ENCODE peak calls at places on chromosomes 4 and X, in seven cellular contexts. X is IMR-90, E is K562, O is right lobe of liver, M is NB4, R is uterus, Q is HepG2. C is an unnamed sample.
A peak's percentile ranks its signal among the peaks of the same experiment; 100 is the strongest.

GRCh38 chr4:16026155-16026761 is 57.6 kb downstream of the PROM1 start:
- DNase-seq in E (peak; percentile 37), M (peak; percentile 77), O (no peak), R (peak; percentile 34), X (peak; percentile 61), Q (peak; percentile 44), C (no peak)

GRCh38 chrX:71910526-71911022 is at the start of gene NHSL2:
- DNase-seq in R (peak; percentile 27), M (no peak), Q (no peak), E (no peak), O (no peak), X (peak; percentile 6), C (no peak)

GRCh38 chr4:185183622-185184281 is 20.0 kb downstream of the CFAP97 start:
- DNase-seq in O (peak; percentile 84), X (peak; percentile 93), M (peak; percentile 86), Q (peak; percentile 79), R (peak; percentile 91), E (peak; percentile 68), C (peak; percentile 86)

GRCh38 chr4:148437439-148437838 is 4.8 kb downstream of the NR3C2 start:
- DNase-seq in M (no peak), X (no peak), R (no peak), O (peak; percentile 59), E (no peak), Q (no peak), C (no peak)

GRCh38 chr4:12050357-12050756 is 621.7 kb upstream of the HS3ST1 start:
- DNase-seq in E (no peak), R (no peak), O (no peak), M (no peak), X (no peak), Q (no peak), C (no peak)

GRCh38 chrX:19372170-19373033 is 28.7 kb downstream of the PDHA1 start:
- DNase-seq in M (peak; percentile 78), E (peak; percentile 68), X (peak; percentile 59), Q (peak; percentile 32), R (peak; percentile 52), O (peak; percentile 58), C (peak; percentile 78)

GRCh38 chr4:4614925-4615678 is 73.3 kb upstream of the STX18 start:
- DNase-seq in X (peak; percentile 66), E (no peak), Q (no peak), R (no peak), O (no peak), M (no peak), C (no peak)

GRCh38 chr4:21888195-21888976 is 60.2 kb downstream of the KCNIP4 start:
- DNase-seq in M (no peak), X (peak; percentile 93), Q (no peak), R (no peak), E (no peak), O (no peak), C (no peak)

GRCh38 chr4:141133146-141134006 is at the start of gene RNF150:
- DNase-seq in O (peak; percentile 66), R (peak; percentile 88), E (peak; percentile 34), M (peak; percentile 16), Q (peak; percentile 65), X (peak; percentile 92), C (peak; percentile 89)

GRCh38 chrX:115949900-115950822 is 220.4 kb upstream of the AGTR2 start:
- DNase-seq in M (peak; percentile 17), E (no peak), Q (peak; percentile 33), O (no peak), R (no peak), X (no peak), C (no peak)

GRCh38 chrX:78958419-78959116 is 13.4 kb downstream of the P2RY10 start:
- DNase-seq in X (no peak), O (no peak), R (no peak), Q (no peak), E (no peak), M (no peak), C (no peak)
- H3K4me3 ChIP-seq in X (no peak overlapping the region), O (no peak overlapping the region), R (no peak overlapping the region), Q (no peak overlapping the region), E (no peak overlapping the region), M (no peak overlapping the region), C (no peak overlapping the region)

GRCh38 chr4:88697588-88698329 is at the start of gene NAP1L5:
- DNase-seq in O (peak; percentile 65), X (peak; percentile 85), M (peak; percentile 55), R (peak; percentile 64), E (peak; percentile 32), Q (no peak), C (peak; percentile 90)
- TF ChIP-seq POLR2A in O (peak; percentile 21), X (peak; percentile 42), M (no peak), R (peak; percentile 44), E (peak; percentile 35), Q (no peak), C (peak; percentile 65)

GRCh38 chrX:111467896-111468295 is 43.5 kb upstream of the SERTM2 start:
- DNase-seq in X (no peak), R (peak; percentile 30), Q (no peak), O (no peak), E (no peak), M (no peak), C (no peak)

GRCh38 chrX:111470681-111471403 is 40.6 kb upstream of the SERTM2 start:
- DNase-seq in X (no peak), Q (no peak), M (no peak), O (no peak), E (no peak), R (no peak), C (no peak)

GRCh38 chrX:111460612-111461011 is 48.6 kb upstream of the DCX start:
- DNase-seq in Q (no peak), M (no peak), O (no peak), X (no peak), R (peak; percentile 18), E (no peak), C (no peak)

GRCh38 chrX:111465664-111466063 is 45.8 kb upstream of the SERTM2 start:
- DNase-seq in E (no peak), R (no peak), O (no peak), X (no peak), Q (no peak), M (no peak), C (no peak)
- H3K4me3 ChIP-seq in E (no peak overlapping the region), R (no peak overlapping the region), O (no peak overlapping the region), X (no peak overlapping the region), Q (no peak overlapping the region), M (no peak overlapping the region), C (no peak overlapping the region)

GRCh38 chrX:42219231-42219630 is 295.9 kb upstream of the CASK start:
- DNase-seq in X (no peak), Q (no peak), R (no peak), M (no peak), O (no peak), E (no peak), C (no peak)
- TF ChIP-seq POLR2A in X (no peak), Q (no peak), R (no peak), M (no peak), O (no peak), E (no peak), C (no peak)

GRCh38 chrX:580020-580419 is 50.6 kb upstream of the SHOX start:
- DNase-seq in Q (no peak), E (no peak), M (no peak), R (no peak), X (no peak), O (no peak), C (no peak)

GRCh38 chrX:576904-577303 is 53.7 kb upstream of the SHOX start:
- DNase-seq in Q (no peak), X (no peak), O (no peak), E (no peak), M (no peak), R (no peak), C (no peak)

GRCh38 chrX:584572-584971 is 46.0 kb upstream of the SHOX start:
- DNase-seq in Q (no peak), O (no peak), M (no peak), R (no peak), X (no peak), E (no peak), C (no peak)

GRCh38 chrX:581717-582116 is 48.9 kb upstream of the SHOX start:
- DNase-seq in M (no peak), R (no peak), Q (no peak), X (no peak), E (no peak), O (no peak), C (no peak)

GRCh38 chrX:581066-581465 is 49.5 kb upstream of the SHOX start:
- DNase-seq in O (no peak), X (no peak), R (no peak), Q (no peak), E (no peak), M (no peak), C (no peak)
- H3K4me3 ChIP-seq in O (no peak overlapping the region), X (no peak overlapping the region), R (no peak overlapping the region), Q (no peak overlapping the region), E (no peak overlapping the region), M (no peak overlapping the region), C (no peak overlapping the region)

DNA sequence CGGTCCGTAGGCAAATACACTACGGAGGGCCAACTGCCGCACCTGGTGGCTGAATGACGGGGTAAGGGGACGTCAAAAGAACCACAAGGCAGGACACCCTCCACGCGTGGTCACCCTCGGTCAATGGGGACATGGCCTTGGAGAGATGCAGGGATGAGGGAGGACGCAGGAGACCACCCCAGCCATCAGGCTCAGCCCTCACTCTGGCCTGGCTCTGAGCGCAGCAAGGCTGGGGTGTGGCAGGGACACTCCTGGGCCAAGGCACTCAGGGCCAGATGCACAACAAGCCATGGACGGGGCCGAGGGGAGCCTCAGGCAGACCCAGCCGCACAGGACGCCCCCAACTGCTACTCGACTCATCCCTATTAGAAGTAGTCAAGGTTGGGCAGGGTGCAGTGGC is 36.5 kb downstream of the GAK start:
- DNase-seq in R (no peak), M (no peak), O (no peak), E (no peak), X (no peak), Q (no peak), C (no peak)
- TF ChIP-seq POLR2A in R (no peak), M (no peak), O (no peak), E (no peak), X (no peak), Q (no peak), C (no peak)

GRCh38 chr4:89751416-89751815 is 85.5 kb downstream of the SNCA start:
- DNase-seq in Q (no peak), E (no peak), R (no peak), M (no peak), O (no peak), X (no peak), C (no peak)
- H3K4me3 ChIP-seq in Q (no peak overlapping the region), E (no peak overlapping the region), R (no peak overlapping the region), M (no peak overlapping the region), O (no peak overlapping the region), X (no peak overlapping the region), C (no peak overlapping the region)

DNA sequence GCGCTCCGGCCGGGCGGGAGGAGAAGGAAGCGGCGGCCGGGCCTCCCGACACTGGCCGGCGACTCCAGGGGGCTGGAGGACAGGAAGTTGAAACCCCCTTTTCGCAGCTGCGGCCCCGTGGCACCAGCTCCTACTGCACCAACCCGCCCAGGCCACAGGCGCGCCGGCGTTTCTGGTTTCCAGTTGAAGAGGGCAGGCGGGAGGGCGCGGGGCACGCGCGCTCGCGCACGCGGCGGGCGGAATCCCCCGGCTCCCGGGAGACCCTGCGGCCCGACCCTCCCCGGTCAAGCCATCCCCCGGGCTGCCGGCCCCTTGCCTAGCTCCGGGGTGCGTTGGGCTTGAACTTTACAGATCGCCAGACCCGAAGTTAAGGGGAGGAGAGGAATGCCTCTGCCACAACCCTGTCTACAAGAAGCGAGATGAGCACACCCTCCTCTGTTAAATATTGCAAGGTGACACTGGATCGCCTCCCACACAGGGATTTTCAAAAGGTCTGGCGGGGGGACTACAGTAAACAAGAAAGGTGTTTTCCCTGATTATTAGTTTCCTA is 1.5 kb downstream of the ELOVL6 start:
- DNase-seq in R (peak; percentile 40), E (peak; percentile 44), Q (no peak), X (peak; percentile 31), M (peak; percentile 75), O (peak; percentile 60), C (peak; percentile 56)
- TF ChIP-seq POLR2A in R (no peak), E (no peak), Q (peak; percentile 6), X (no peak), M (no peak), O (peak; percentile 54), C (peak; percentile 0)